ENCODE peak calls at places on chromosomes 6 and 20, in nine cellular contexts. A is osteoblast, T is transverse colon, B is upper lobe of left lung, O is Peyer's patch, Y is HCT116, K is astrocyte, L is pancreas, V is esophagus squamous epithelium. W is an unnamed sample. For H3K4me1, the result is how much of the 10 kb centered on the place peaks cover.

GRCh38 chr20:6140947-6141346 is 18.1 kb upstream of the FERMT1 start:
- DNase-seq in A (no peak), T (no peak), B (no peak), O (no peak), Y (no peak), K (no peak), L (no peak), V (no peak), W (peak)

GRCh38 chr20:11128131-11128831 is 454.5 kb upstream of the JAG1 start:
- DNase-seq in A (no peak), T (no peak), B (no peak), O (no peak), Y (no peak), K (no peak), L (no peak), V (no peak), W (no peak)

GRCh38 chr6:170572704-170573466 is 11.6 kb downstream of the PDCD2 start:
- DNase-seq in A (no peak), T (no peak), B (no peak), O (no peak), Y (no peak), K (no peak), L (no peak), V (no peak), W (no peak)

GRCh38 chr6:10659697-10660348 is 34.6 kb downstream of the C6orf52 start:
- DNase-seq in A (no peak), T (no peak), B (peak), O (no peak), Y (no peak), K (no peak), L (peak), V (no peak), W (no peak)

GRCh38 chr6:141956868-141957267 is 175.9 kb upstream of the GJE1 start:
- DNase-seq in A (no peak), T (no peak), B (no peak), O (no peak), Y (no peak), K (no peak), L (no peak), V (no peak), W (no peak)

GRCh38 chr20:63320041-63320511 is 27.1 kb downstream of the COL20A1 start:
- DNase-seq in A (no peak), T (no peak), B (peak), O (no peak), Y (no peak), K (no peak), L (peak), V (no peak), W (peak)

GRCh38 chr20:1033751-1034419 is 31.8 kb upstream of the RSPO4 start:
- DNase-seq in A (no peak), T (no peak), B (no peak), O (no peak), Y (no peak), K (no peak), L (no peak), V (no peak), W (no peak)

GRCh38 chr6:158536084-158536890 is 23.6 kb upstream of the TMEM181 start:
- DNase-seq in A (peak), T (peak), B (peak), O (peak), Y (peak), K (peak), L (peak), V (no peak), W (peak)

GRCh38 chr20:8510808-8511207 is 378.7 kb downstream of the PLCB1 start:
- DNase-seq in A (no peak), T (no peak), B (no peak), O (no peak), Y (no peak), K (no peak), L (no peak), V (no peak), W (no peak)

GRCh38 chr20:50339196-50339901 is 148.7 kb downstream of the CEBPB start:
- DNase-seq in A (peak), T (no peak), B (no peak), O (no peak), Y (no peak), K (peak), L (no peak), V (no peak), W (no peak)

GRCh38 chr20:25723975-25724374 is 27.3 kb upstream of the ZNF337 start:
- DNase-seq in A (no peak), T (no peak), B (no peak), O (no peak), Y (no peak), K (no peak), L (no peak), V (no peak), W (no peak)

GRCh38 chr6:31791324-31792089 is 4.0 kb downstream of the VARS1 start:
- DNase-seq in A (peak), T (no peak), B (no peak), O (no peak), Y (no peak), K (no peak), L (no peak), V (no peak), W (peak)

GRCh38 chr6:53728570-53729194 is 63.1 kb upstream of the KLHL31 start:
- DNase-seq in A (peak), T (peak), B (no peak), O (peak), Y (no peak), K (no peak), L (peak), V (no peak), W (no peak)

GRCh38 chr6:30814137-30815084 is 69.9 kb upstream of the DDR1 start:
- DNase-seq in A (peak), T (peak), B (no peak), O (peak), Y (peak), K (peak), L (no peak), V (no peak), W (no peak)

GRCh38 chr20:50724851-50725721 is 6.3 kb upstream of the PARD6B start:
- DNase-seq in A (peak), T (peak), B (no peak), O (no peak), Y (peak), K (peak), L (peak), V (no peak), W (peak)

GRCh38 chr20:59985864-59986263 is 27.6 kb downstream of the CDH26 start:
- DNase-seq in A (no peak), T (no peak), B (no peak), O (no peak), Y (no peak), K (no peak), L (no peak), V (no peak), W (peak)

GRCh38 chr6:36120539-36120938 is 9.8 kb upstream of the MAPK13 start:
- DNase-seq in A (no peak), T (peak), B (no peak), O (peak), Y (no peak), K (no peak), L (no peak), V (no peak), W (no peak)

GRCh38 chr6:71393471-71393870 is 104.9 kb downstream of the OGFRL1 start:
- DNase-seq in A (no peak), T (no peak), B (no peak), O (no peak), Y (no peak), K (no peak), L (no peak), V (no peak), W (no peak)

GRCh38 chr20:14521436-14521835 is 184.0 kb upstream of the FLRT3 start:
- DNase-seq in A (peak), T (no peak), B (no peak), O (no peak), Y (no peak), K (no peak), L (no peak), V (no peak), W (no peak)

GRCh38 chr6:118934461-118935330 is at the start of gene MCM9:
- DNase-seq in A (peak), T (peak), B (peak), O (peak), Y (peak), K (peak), L (peak), V (peak), W (peak)
- TF ChIP-seq CTCF in A (no peak), T (no peak), B (no peak), O (no peak), Y (no peak), K (no peak), L (no peak), V (no peak), W (no peak)

DNA sequence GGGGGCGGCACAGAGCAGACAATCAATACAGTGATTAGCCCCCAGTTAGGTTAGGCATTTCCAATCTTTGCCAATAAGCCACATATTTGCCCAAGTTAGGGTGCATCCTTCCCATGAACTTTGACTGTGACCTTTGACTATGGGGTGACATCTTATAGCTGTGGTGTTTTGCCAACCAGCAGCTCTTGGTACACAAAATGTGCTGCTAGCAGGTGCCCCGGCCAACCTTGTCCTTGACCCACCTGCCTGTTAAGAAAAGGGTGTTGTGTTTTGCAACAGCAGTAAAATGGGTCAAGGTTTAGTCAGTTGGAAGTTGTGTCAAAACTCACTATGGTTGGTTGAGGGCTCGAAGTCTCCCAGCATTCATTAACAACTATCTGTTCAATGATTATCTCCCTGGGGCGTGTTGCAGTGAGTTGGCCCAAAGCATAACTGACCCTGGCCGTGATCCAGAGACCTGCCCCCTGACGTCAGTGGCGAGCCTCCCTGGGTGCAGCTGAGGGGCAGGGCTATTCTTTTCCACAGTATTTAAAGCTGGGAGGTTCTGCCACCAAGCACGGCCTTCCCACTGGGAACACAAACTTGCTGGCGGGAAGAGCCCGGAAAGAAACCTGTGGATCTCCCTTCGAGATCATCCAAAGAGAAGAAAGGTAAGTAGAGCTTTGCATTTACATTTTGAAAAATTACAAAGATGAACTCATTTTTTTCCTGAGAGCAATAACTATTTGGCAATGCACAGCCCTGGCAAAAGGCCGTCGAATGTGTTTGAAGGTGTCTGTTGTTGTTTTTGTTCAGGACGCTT is at the start of gene PCK1:
- DNase-seq in A (peak), T (peak), B (no peak), O (peak), Y (no peak), K (no peak), L (peak), V (no peak), W (peak)
- H3K4me3 ChIP-seq in A (no peak), T (peak), B (no peak), O (peak), Y (no peak), K (no peak), L (no peak), V (no peak), W (no peak)

GRCh38 chr6:129695373-129696027 is 14.5 kb downstream of the ARHGAP18 start:
- DNase-seq in A (no peak), T (no peak), B (no peak), O (no peak), Y (no peak), K (no peak), L (no peak), V (no peak), W (no peak)

GRCh38 chr6:129691709-129692108 is 18.3 kb downstream of the ARHGAP18 start:
- DNase-seq in A (no peak), T (no peak), B (no peak), O (no peak), Y (no peak), K (no peak), L (no peak), V (no peak), W (peak)

GRCh38 chr6:129694036-129694435 is 15.9 kb downstream of the ARHGAP18 start:
- DNase-seq in A (no peak), T (no peak), B (no peak), O (no peak), Y (no peak), K (no peak), L (no peak), V (no peak), W (no peak)

GRCh38 chr6:129691043-129691640 is 18.8 kb downstream of the ARHGAP18 start:
- DNase-seq in A (no peak), T (no peak), B (no peak), O (no peak), Y (no peak), K (no peak), L (no peak), V (no peak), W (no peak)

GRCh38 chr6:129692467-129692866 is 17.5 kb downstream of the ARHGAP18 start:
- DNase-seq in A (no peak), T (no peak), B (no peak), O (no peak), Y (no peak), K (no peak), L (no peak), V (no peak), W (no peak)
- H3K4me1 ChIP-seq in A (under half), T (under half), B (half or more), O (under half), Y (half or more), K (under half), L (under half), V (under half), W (half or more)

GRCh38 chr6:76861403-76861802 is 601.9 kb downstream of the HTR1B start:
- DNase-seq in A (no peak), T (no peak), B (no peak), O (peak), Y (peak), K (no peak), L (no peak), V (no peak), W (peak)
- TF ChIP-seq CTCF in A (peak), T (no peak), B (no peak), O (peak), Y (peak), K (peak), L (peak), V (no peak), W (peak)

GRCh38 chr6:84072452-84072997 is 39.0 kb downstream of the MRAP2 start:
- DNase-seq in A (no peak), T (no peak), B (no peak), O (no peak), Y (no peak), K (no peak), L (no peak), V (no peak), W (no peak)
- H3K4me3 ChIP-seq in A (no peak), T (no peak), B (no peak), O (no peak), Y (no peak), K (no peak), L (no peak), V (no peak), W (no peak)

DNA sequence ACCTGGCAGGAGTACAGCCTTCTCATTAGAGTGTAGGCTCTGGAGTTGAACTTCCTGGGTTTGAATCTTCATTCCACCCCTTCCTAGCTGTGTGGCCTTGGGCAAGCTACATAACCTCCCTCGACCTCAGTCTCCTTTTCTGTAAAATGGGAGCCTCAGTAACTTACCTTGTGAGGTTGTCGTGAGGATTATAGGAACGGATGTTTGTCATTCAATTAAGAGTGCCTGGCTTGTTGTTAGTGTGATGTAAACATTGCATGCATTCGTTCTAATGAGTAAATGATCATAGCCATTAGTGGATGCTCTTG is 45.2 kb downstream of the TOX2 start:
- DNase-seq in A (no peak), T (no peak), B (no peak), O (no peak), Y (no peak), K (no peak), L (no peak), V (no peak), W (no peak)
- H3K4me1 ChIP-seq in A (under half), T (under half), B (half or more), O (under half), Y (half or more), K (under half), L (under half), V (under half), W (under half)

GRCh38 chr6:123802697-123803455 is 789 bp upstream of the NKAIN2 start:
- DNase-seq in A (peak), T (peak), B (peak), O (peak), Y (peak), K (peak), L (peak), V (no peak), W (peak)
- TF ChIP-seq CTCF in A (peak), T (peak), B (peak), O (peak), Y (peak), K (peak), L (peak), V (peak), W (peak)

W was measured in Caco-2.